ENCODE peak calls at places on chromosomes 13 and 19, in ten cellular contexts. E is esophagus muscularis mucosa; M is uterus; R is CD8-positive, alpha-beta T cell; V is esophagus squamous epithelium; B is cardiac muscle cell; F is thoracic aorta; K is OCI-LY7; C is mucosa of descending colon; Y is fibroblast of lung. A is an unnamed sample.

GRCh38 chr19:50444059-50444458 is 11.4 kb downstream of the MYBPC2 start:
- DNase-seq in E (no peak), M (no peak), R (no peak), V (no peak), B (no peak), F (no peak), K (no peak), C (no peak), Y (no peak), A (no peak)

GRCh38 chr13:53191091-53191490 is 162.5 kb downstream of the OLFM4 start:
- DNase-seq in E (no peak), M (no peak), R (no peak), V (no peak), B (peak; percentile 11), F (no peak), K (no peak), C (no peak), Y (no peak), A (no peak)

GRCh38 chr19:4454952-4455738 is 2.4 kb downstream of the UBXN6 start:
- DNase-seq in E (no peak), M (peak; percentile 75), R (no peak), V (no peak), B (no peak), F (no peak), K (no peak), C (no peak), Y (peak; percentile 71), A (peak; percentile 52)

GRCh38 chr19:47020992-47021496 is 1.4 kb downstream of the NPAS1 start:
- DNase-seq in E (no peak), M (no peak), R (no peak), V (no peak), B (no peak), F (no peak), K (no peak), C (no peak), Y (no peak), A (no peak)

GRCh38 chr13:42656136-42656535 is 82.2 kb downstream of the TNFSF11 start:
- DNase-seq in E (no peak), M (no peak), R (no peak), V (no peak), B (peak; percentile 8), F (no peak), K (no peak), C (no peak), Y (no peak), A (no peak)

GRCh38 chr13:70964124-70964523 is 855.9 kb upstream of the KLHL1 start:
- DNase-seq in E (no peak), M (no peak), R (no peak), V (no peak), B (no peak), F (no peak), K (no peak), C (no peak), Y (peak; percentile 17), A (no peak)

GRCh38 chr13:43878897-43879322 is 630 bp downstream of the CCDC122 start:
- DNase-seq in E (peak; percentile 92), M (peak; percentile 63), R (peak; percentile 19), V (peak; percentile 9), B (peak; percentile 60), F (peak; percentile 26), K (peak; percentile 33), C (peak; percentile 85), Y (peak; percentile 72), A (peak; percentile 88)

GRCh38 chr13:22061371-22061805 is 390.5 kb downstream of the FGF9 start:
- DNase-seq in E (peak; percentile 78), M (no peak), R (peak; percentile 39), V (no peak), B (no peak), F (no peak), K (no peak), C (no peak), Y (no peak), A (no peak)

GRCh38 chr19:16588089-16588823 is 16.0 kb upstream of the SLC35E1 start:
- DNase-seq in E (no peak), M (no peak), R (peak; percentile 31), V (no peak), B (peak; percentile 55), F (no peak), K (peak; percentile 95), C (peak; percentile 82), Y (peak; percentile 13), A (peak; percentile 69)

GRCh38 chr19:35013047-35013819 is 13.1 kb downstream of the GRAMD1A start:
- DNase-seq in E (peak; percentile 96), M (peak; percentile 67), R (peak; percentile 72), V (no peak), B (peak; percentile 76), F (peak; percentile 46), K (peak; percentile 62), C (peak; percentile 87), Y (peak; percentile 58), A (peak; percentile 75)

GRCh38 chr13:45799451-45799850 is 52.1 kb downstream of the SIAH3 start:
- DNase-seq in E (no peak), M (no peak), R (no peak), V (no peak), B (no peak), F (no peak), K (no peak), C (no peak), Y (no peak), A (peak; percentile 19)

GRCh38 chr13:99103536-99103935 is 97.1 kb upstream of the UBAC2 start:
- DNase-seq in E (no peak), M (no peak), R (no peak), V (no peak), B (peak; percentile 34), F (no peak), K (no peak), C (no peak), Y (no peak), A (no peak)

DNA sequence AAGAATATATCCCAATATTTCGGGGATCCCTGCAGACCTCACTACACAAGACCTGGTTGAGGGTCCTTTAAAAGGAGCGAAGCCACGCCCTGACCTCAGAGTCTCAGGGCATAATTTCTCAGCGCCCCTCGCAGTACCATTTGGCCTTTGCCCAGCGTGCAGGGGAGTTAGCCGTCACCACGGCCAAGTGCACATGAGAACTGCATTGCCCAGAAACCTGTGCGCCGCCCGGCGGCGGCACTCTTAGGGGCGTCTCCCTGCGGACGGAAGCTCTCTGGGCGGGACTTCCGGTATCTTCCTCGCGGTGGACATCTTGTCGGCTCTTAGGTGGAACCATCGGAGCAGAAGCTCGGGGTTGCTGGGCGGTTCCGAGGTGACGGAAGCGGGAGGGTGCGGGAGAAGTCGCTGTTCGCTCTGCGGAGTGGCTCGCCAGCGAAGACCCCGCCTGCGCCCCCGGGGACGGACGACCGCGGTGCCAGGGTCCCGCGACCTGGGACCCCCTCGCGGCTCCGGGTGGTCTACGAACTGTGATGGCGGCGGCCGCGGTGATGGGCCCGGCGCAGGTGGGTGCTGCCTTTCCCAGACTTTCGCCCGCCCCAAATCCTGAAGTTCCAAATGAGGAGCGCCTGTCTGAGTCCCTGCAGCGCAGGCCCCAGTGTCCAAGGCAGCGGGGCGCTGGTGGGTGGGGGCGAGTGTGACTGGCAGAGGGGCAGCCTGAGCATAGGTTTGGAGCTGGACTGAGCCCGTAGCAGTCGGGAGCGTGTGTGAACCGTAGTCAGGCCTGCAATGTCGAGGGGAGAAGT is at the start of gene ZNF134:
- DNase-seq in E (peak; percentile 96), M (peak; percentile 83), R (peak; percentile 84), V (peak; percentile 39), B (peak; percentile 95), F (peak; percentile 49), K (peak; percentile 95), C (peak; percentile 95), Y (peak; percentile 89), A (peak; percentile 96)
- H3K9me3 ChIP-seq in E (peaks cover 53% of the 10 kb centered on the region), M (peaks cover 54% of the 10 kb centered on the region), R (peaks cover 44% of the 10 kb centered on the region), V (peaks cover 69% of the 10 kb centered on the region), B (peaks cover 3% of the 10 kb centered on the region), F (peaks cover 49% of the 10 kb centered on the region), K (peaks cover 41% of the 10 kb centered on the region), C (peaks cover 61% of the 10 kb centered on the region), Y (peaks cover 9% of the 10 kb centered on the region), A (peaks cover 65% of the 10 kb centered on the region)

GRCh38 chr13:30676672-30677071 is 58.7 kb upstream of the ALOX5AP start:
- DNase-seq in E (no peak), M (no peak), R (no peak), V (no peak), B (peak; percentile 28), F (no peak), K (no peak), C (no peak), Y (peak; percentile 21), A (no peak)
- TF ChIP-seq CTCF in E (peak; percentile 8), M (no peak), R (no peak), V (no peak), B (peak; percentile 49), F (peak; percentile 15), K (peak; percentile 26), C (no peak), Y (peak; percentile 41), A (no peak)

DNA sequence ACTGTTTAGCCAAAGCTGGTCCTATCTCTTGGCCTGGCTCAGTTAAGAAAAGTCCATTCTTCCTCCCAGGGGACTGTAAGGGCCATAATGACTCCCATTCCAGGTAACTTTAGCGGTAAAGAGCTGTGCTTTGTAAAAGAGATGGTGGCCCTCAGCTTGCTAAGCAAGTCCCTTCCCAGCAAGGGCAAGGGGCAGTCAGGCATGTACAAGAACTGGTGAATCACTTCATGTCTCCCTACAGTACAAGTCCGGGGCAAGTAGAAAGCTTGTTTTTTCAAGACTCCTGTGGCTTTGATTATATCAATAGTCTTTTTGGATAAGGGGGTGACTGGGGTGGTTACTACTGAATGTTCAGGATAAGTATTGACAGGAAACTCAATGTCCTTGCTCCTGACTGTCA is 88.9 kb downstream of the SLC25A15 start:
- DNase-seq in E (no peak), M (no peak), R (no peak), V (no peak), B (no peak), F (no peak), K (no peak), C (no peak), Y (no peak), A (no peak)
- H3K36me3 ChIP-seq in E (peaks cover 49% of the 10 kb centered on the region), M (no peaks in the 10 kb centered on the region), R (peaks cover 6% of the 10 kb centered on the region), V (no peaks in the 10 kb centered on the region), B (no peaks in the 10 kb centered on the region), F (peaks cover 38% of the 10 kb centered on the region), K (peaks cover 29% of the 10 kb centered on the region), C (no peaks in the 10 kb centered on the region), Y (peaks cover 2% of the 10 kb centered on the region), A (no peaks in the 10 kb centered on the region)

GRCh38 chr19:14715841-14716240 is 26.0 kb downstream of the ZNF333 start:
- DNase-seq in E (no peak), M (no peak), R (no peak), V (no peak), B (no peak), F (no peak), K (no peak), C (no peak), Y (no peak), A (no peak)

GRCh38 chr19:14718522-14719113 is 28.8 kb downstream of the ZNF333 start:
- DNase-seq in E (no peak), M (no peak), R (no peak), V (no peak), B (no peak), F (no peak), K (no peak), C (no peak), Y (peak; percentile 23), A (no peak)

GRCh38 chr19:14722127-14722526 is 32.3 kb downstream of the ZNF333 start:
- DNase-seq in E (no peak), M (no peak), R (no peak), V (no peak), B (no peak), F (no peak), K (no peak), C (no peak), Y (no peak), A (no peak)

GRCh38 chr19:14719162-14719561 is 29.3 kb downstream of the ZNF333 start:
- DNase-seq in E (no peak), M (no peak), R (no peak), V (no peak), B (no peak), F (no peak), K (no peak), C (no peak), Y (no peak), A (no peak)
- H3K9me3 ChIP-seq in E (peaks cover 100% of the 10 kb centered on the region), M (peaks cover 89% of the 10 kb centered on the region), R (peaks cover 50% of the 10 kb centered on the region), V (peaks cover 100% of the 10 kb centered on the region), B (peaks cover 13% of the 10 kb centered on the region), F (peaks cover 93% of the 10 kb centered on the region), K (peaks cover 39% of the 10 kb centered on the region), C (peaks cover 94% of the 10 kb centered on the region), Y (peaks cover 15% of the 10 kb centered on the region), A (peaks cover 89% of the 10 kb centered on the region)

A was measured in psoas muscle.